ENCODE peak calls at places on chromosomes 1 and 21, in eight cellular contexts. W is prostate gland; B is CD4-positive, alpha-beta T cell; C is endothelial cell of umbilical vein; O is left ventricle myocardium inferior; T is hepatocyte; K is right cardiac atrium; D is mammary epithelial cell. F is an unnamed sample.

GRCh38 chr1:60428161-60428560 is 354.6 kb upstream of the C1orf87 start:
- DNase-seq in D (no peak), T (peak; percentile 8), C (no peak), O (no peak), W (peak; percentile 45), B (no peak), K (no peak), F (no peak)

GRCh38 chr1:222104097-222104496 is 362.2 kb upstream of the DUSP10 start:
- DNase-seq in D (no peak), O (no peak), W (no peak), K (no peak), T (no peak), B (no peak), C (no peak), F (no peak)

GRCh38 chr1:54953846-54954245 is 26.6 kb upstream of the TMEM61 start:
- DNase-seq in B (no peak), T (no peak), C (no peak), W (no peak), O (no peak), D (no peak), K (no peak), F (no peak)

GRCh38 chr1:175208773-175209492 is 16.4 kb upstream of the KIAA0040 start:
- DNase-seq in D (no peak), K (no peak), W (no peak), B (peak; percentile 45), O (no peak), T (no peak), C (no peak), F (no peak)

GRCh38 chr1:27137544-27138075 is 17.3 kb downstream of the SLC9A1 start:
- DNase-seq in D (no peak), K (no peak), O (peak; percentile 42), B (no peak), W (no peak), T (peak; percentile 79), C (no peak), F (no peak)

GRCh38 chr1:87292684-87293493 is 35.8 kb upstream of the LMO4 start:
- DNase-seq in C (peak; percentile 66), O (no peak), K (peak; percentile 48), W (peak; percentile 49), T (peak; percentile 89), B (peak; percentile 48), D (peak; percentile 21), F (peak; percentile 23)

GRCh38 chr1:57678138-57678537 is 254.3 kb upstream of the DAB1 start:
- DNase-seq in K (no peak), D (no peak), B (no peak), W (no peak), O (no peak), C (no peak), T (peak; percentile 10), F (no peak)

GRCh38 chr1:159786966-159787365 is 6.2 kb downstream of the DUSP23 start:
- DNase-seq in D (peak; percentile 33), C (no peak), T (no peak), B (no peak), K (no peak), O (no peak), W (no peak), F (no peak)

GRCh38 chr1:215544566-215544965 is 22.5 kb upstream of the KCTD3 start:
- DNase-seq in D (no peak), O (no peak), C (no peak), T (no peak), B (no peak), W (no peak), K (no peak), F (no peak)

GRCh38 chr1:203323587-203323986 is 18.3 kb downstream of the BTG2 start:
- DNase-seq in W (no peak), C (no peak), D (no peak), B (no peak), T (no peak), O (no peak), K (no peak), F (no peak)

GRCh38 chr1:232291258-232291657 is 338.7 kb downstream of the SIPA1L2 start:
- DNase-seq in C (no peak), K (peak; percentile 33), T (no peak), O (peak; percentile 17), W (no peak), B (no peak), D (no peak), F (no peak)

GRCh38 chr1:228082260-228082974 is at the start of gene ARF1:
- DNase-seq in C (peak; percentile 94), K (peak; percentile 94), T (peak; percentile 99), D (peak; percentile 88), W (peak; percentile 92), B (peak; percentile 96), O (peak; percentile 92), F (peak; percentile 78)

GRCh38 chr21:39660596-39660995 is 47.9 kb downstream of the B3GALT5 start:
- DNase-seq in B (no peak), W (peak; percentile 16), O (peak; percentile 45), K (peak; percentile 51), T (peak; percentile 79), C (peak; percentile 43), D (peak; percentile 27), F (no peak)

GRCh38 chr1:36380003-36380631 is 5.6 kb downstream of the STK40 start:
- DNase-seq in C (no peak), O (no peak), T (no peak), D (no peak), K (no peak), W (no peak), B (no peak), F (no peak)

GRCh38 chr1:43781574-43781973 is 74.2 kb downstream of the ST3GAL3 start:
- DNase-seq in D (no peak), O (no peak), K (no peak), C (no peak), B (no peak), W (no peak), T (no peak), F (no peak)

GRCh38 chr1:31013187-31013864 is 52.2 kb downstream of the PUM1 start:
- DNase-seq in K (no peak), W (no peak), C (peak; percentile 43), O (no peak), T (no peak), D (peak; percentile 63), B (no peak), F (no peak)

GRCh38 chr1:84374991-84375838 is 23.1 kb upstream of the DNASE2B start:
- DNase-seq in B (no peak), T (no peak), O (no peak), D (no peak), W (no peak), K (no peak), C (no peak), F (no peak)

GRCh38 chr1:209748620-209749019 is 7.2 kb upstream of the TRAF3IP3 start:
- DNase-seq in K (no peak), C (no peak), D (no peak), W (no peak), T (no peak), B (no peak), O (no peak), F (no peak)

GRCh38 chr1:53378932-53379661 is 51.2 kb upstream of the LRP8 start:
- DNase-seq in C (no peak), O (no peak), K (no peak), D (no peak), T (no peak), W (no peak), B (peak; percentile 10), F (no peak)

GRCh38 chr1:51063121-51063520 is 38.9 kb upstream of the C1orf185 start:
- DNase-seq in T (peak; percentile 11), D (peak; percentile 87), K (no peak), O (no peak), W (no peak), C (peak; percentile 69), B (no peak), F (no peak)
- H3K27ac ChIP-seq in T (no peak overlapping the region), D (peak overlapping the region; percentile 84), K (no peak overlapping the region), O (no peak overlapping the region), W (no peak overlapping the region), C (peak overlapping the region; percentile 67), B (no peak overlapping the region), F (no peak overlapping the region)

GRCh38 chr1:12433323-12434053 is 184.5 kb downstream of the DHRS3 start:
- DNase-seq in K (peak; percentile 66), B (no peak), W (no peak), C (peak; percentile 92), O (peak; percentile 61), D (no peak), T (peak; percentile 68), F (peak; percentile 58)

GRCh38 chr1:12434174-12434573 is 183.8 kb downstream of the DHRS3 start:
- DNase-seq in T (no peak), O (no peak), W (no peak), K (no peak), B (peak; percentile 53), C (peak; percentile 88), D (peak; percentile 90), F (no peak)

GRCh38 chr1:12435639-12436344 is 182.2 kb downstream of the DHRS3 start:
- DNase-seq in O (no peak), K (no peak), W (no peak), B (no peak), D (no peak), C (peak; percentile 96), T (no peak), F (no peak)

GRCh38 chr1:12434686-12435085 is 183.3 kb downstream of the DHRS3 start:
- DNase-seq in B (no peak), W (no peak), C (peak; percentile 97), T (no peak), O (no peak), K (no peak), D (no peak), F (no peak)

DNA sequence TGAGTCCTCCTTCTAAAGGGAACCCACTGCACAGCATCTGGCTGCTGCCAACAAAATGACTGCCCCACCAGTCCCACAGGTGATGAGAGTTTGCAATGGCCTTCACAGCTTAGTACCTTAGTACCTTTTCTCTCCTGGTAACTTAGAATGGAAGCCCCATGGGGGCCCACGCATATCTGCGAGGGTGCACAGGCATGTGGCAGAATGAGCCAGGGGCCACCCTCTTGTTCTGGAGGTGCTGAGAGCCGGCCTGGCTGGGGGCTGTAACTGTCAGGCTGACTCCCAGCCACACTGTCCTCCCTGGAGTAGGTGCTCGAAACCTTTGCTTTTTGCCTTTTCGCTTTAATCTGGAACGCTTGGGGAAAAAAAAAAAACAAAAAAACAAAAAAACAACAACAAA is 185.1 kb downstream of the DHRS3 start:
- DNase-seq in T (no peak), D (no peak), C (no peak), O (no peak), W (no peak), B (no peak), K (no peak), F (no peak)
- H3K27ac ChIP-seq in T (no peak overlapping the region), D (no peak overlapping the region), C (peak overlapping the region; percentile 88), O (peak overlapping the region; percentile 84), W (peak overlapping the region; percentile 68), B (no peak overlapping the region), K (peak overlapping the region; percentile 74), F (peak overlapping the region; percentile 72)

DNA sequence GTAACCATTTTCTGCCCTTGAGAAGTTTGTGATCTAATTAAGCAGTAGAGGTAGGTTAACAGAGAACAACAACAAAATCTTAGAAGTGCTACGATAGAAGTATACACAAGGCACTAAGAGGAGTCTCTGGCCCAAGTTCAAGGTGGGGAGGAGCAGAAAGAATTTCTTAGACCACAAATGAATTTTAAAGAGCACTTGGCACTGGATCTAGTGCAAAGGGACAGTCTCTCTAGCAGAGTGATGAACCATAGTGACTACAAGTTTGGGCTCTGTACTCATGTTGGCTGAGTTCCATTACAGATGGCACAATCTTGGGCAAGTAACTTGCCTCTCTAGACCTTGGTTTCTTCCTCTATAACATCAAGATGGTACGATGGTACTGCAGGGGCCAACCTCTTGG is 33.3 kb upstream of the PIGC start:
- DNase-seq in B (no peak), O (no peak), K (no peak), C (no peak), T (no peak), W (no peak), D (no peak), F (no peak)
- H3K27ac ChIP-seq in B (no peak overlapping the region), O (no peak overlapping the region), K (no peak overlapping the region), C (no peak overlapping the region), T (peak overlapping the region; percentile 88), W (no peak overlapping the region), D (peak overlapping the region; percentile 36), F (no peak overlapping the region)

GRCh38 chr1:158362941-158363340 is 9.2 kb downstream of the CD1E start:
- DNase-seq in B (no peak), W (no peak), O (no peak), K (no peak), C (no peak), D (no peak), T (no peak), F (no peak)
- H3K27ac ChIP-seq in B (no peak overlapping the region), W (no peak overlapping the region), O (no peak overlapping the region), K (no peak overlapping the region), C (no peak overlapping the region), D (no peak overlapping the region), T (no peak overlapping the region), F (no peak overlapping the region)